ENCODE peak calls at places on chromosome 7, in four cellular contexts. One of them, this sample, is unnamed.

GRCh38 chr7:99554929-99555328 is 3.0 kb upstream of the FAM200A start:
- DNase-seq in GM12878: no peak
- DNase-seq in IMR-90: no peak
- DNase-seq in A549: no peak
- DNase-seq in this sample: no peak

GRCh38 chr7:15424468-15424867 is 137.3 kb downstream of the AGMO start:
- DNase-seq in IMR-90: peak
- DNase-seq in A549: no peak
- DNase-seq in GM12878: no peak
- DNase-seq in this sample: no peak

GRCh38 chr7:134750083-134751062 is 29.1 kb upstream of the CALD1 start:
- DNase-seq in IMR-90: peak
- DNase-seq in GM12878: no peak
- DNase-seq in A549: peak
- DNase-seq in this sample: peak

GRCh38 chr7:45586748-45587520 is 12.8 kb downstream of the ADCY1 start:
- DNase-seq in A549: no peak
- DNase-seq in IMR-90: no peak
- DNase-seq in GM12878: no peak
- DNase-seq in this sample: no peak

GRCh38 chr7:30733691-30734090 is 18.2 kb upstream of the INMT start:
- DNase-seq in GM12878: no peak
- DNase-seq in IMR-90: no peak
- DNase-seq in A549: no peak
- DNase-seq in this sample: no peak

GRCh38 chr7:106218546-106218945 is 66.2 kb downstream of the NAMPT start:
- DNase-seq in IMR-90: peak
- DNase-seq in GM12878: no peak
- DNase-seq in A549: no peak
- DNase-seq in this sample: no peak

GRCh38 chr7:107150375-107151073 is 18.3 kb upstream of the HBP1 start:
- DNase-seq in GM12878: no peak
- DNase-seq in IMR-90: peak
- DNase-seq in A549: peak
- DNase-seq in this sample: peak

GRCh38 chr7:143205560-143206293 is 16.1 kb upstream of the TAS2R40 start:
- DNase-seq in A549: no peak
- DNase-seq in GM12878: peak
- DNase-seq in IMR-90: no peak
- DNase-seq in this sample: no peak

GRCh38 chr7:14305233-14305866 is 315.9 kb upstream of the ETV1 start:
- DNase-seq in GM12878: no peak
- DNase-seq in IMR-90: no peak
- DNase-seq in A549: no peak
- DNase-seq in this sample: no peak

GRCh38 chr7:155457544-155458316 is at the start of gene EN2:
- DNase-seq in IMR-90: no peak
- DNase-seq in GM12878: no peak
- DNase-seq in A549: no peak
- DNase-seq in this sample: no peak

GRCh38 chr7:70027864-70028263 is 429.6 kb downstream of the AUTS2 start:
- DNase-seq in IMR-90: no peak
- DNase-seq in GM12878: no peak
- DNase-seq in A549: no peak
- DNase-seq in this sample: no peak

GRCh38 chr7:135206887-135207738 is 4.2 kb downstream of the WDR91 start:
- DNase-seq in A549: no peak
- DNase-seq in IMR-90: no peak
- DNase-seq in GM12878: peak
- DNase-seq in this sample: no peak

GRCh38 chr7:155928583-155929145 is 116.4 kb upstream of the SHH start:
- DNase-seq in IMR-90: no peak
- DNase-seq in A549: peak
- DNase-seq in GM12878: no peak
- DNase-seq in this sample: no peak

GRCh38 chr7:70317356-70317755 is 719.1 kb downstream of the AUTS2 start:
- DNase-seq in IMR-90: no peak
- DNase-seq in GM12878: no peak
- DNase-seq in A549: peak
- DNase-seq in this sample: no peak

GRCh38 chr7:131188367-131189339 is 139.0 kb upstream of the MKLN1 start:
- DNase-seq in A549: peak
- DNase-seq in IMR-90: peak
- DNase-seq in GM12878: peak
- DNase-seq in this sample: peak
- TF ChIP-seq RFX5 in A549: no peak
- TF ChIP-seq RFX5 in IMR-90: no peak
- TF ChIP-seq RFX5 in GM12878: no peak
- TF ChIP-seq RFX5 in this sample: no peak

GRCh38 chr7:22137026-22137425 is 191.3 kb upstream of the CDCA7L start:
- DNase-seq in GM12878: no peak
- DNase-seq in A549: no peak
- DNase-seq in IMR-90: peak
- DNase-seq in this sample: no peak
- TF ChIP-seq RFX5 in GM12878: no peak
- TF ChIP-seq RFX5 in A549: no peak
- TF ChIP-seq RFX5 in IMR-90: no peak
- TF ChIP-seq RFX5 in this sample: no peak

GRCh38 chr7:130891254-130892094 is 157.5 kb upstream of the KLF14 start:
- DNase-seq in A549: peak
- DNase-seq in IMR-90: peak
- DNase-seq in GM12878: no peak
- DNase-seq in this sample: no peak

GRCh38 chr7:130895006-130895750 is 161.2 kb upstream of the KLF14 start:
- DNase-seq in IMR-90: no peak
- DNase-seq in GM12878: no peak
- DNase-seq in A549: no peak
- DNase-seq in this sample: no peak

GRCh38 chr7:130896051-130896881 is 162.3 kb upstream of the KLF14 start:
- DNase-seq in GM12878: no peak
- DNase-seq in A549: peak
- DNase-seq in IMR-90: peak
- DNase-seq in this sample: peak

GRCh38 chr7:130894146-130895005 is 160.4 kb upstream of the KLF14 start:
- DNase-seq in GM12878: no peak
- DNase-seq in IMR-90: peak
- DNase-seq in A549: peak
- DNase-seq in this sample: peak

GRCh38 chr7:130893441-130893894 is 159.5 kb upstream of the KLF14 start:
- DNase-seq in IMR-90: peak
- DNase-seq in GM12878: no peak
- DNase-seq in A549: peak
- DNase-seq in this sample: no peak
- TF ChIP-seq RFX5 in IMR-90: no peak
- TF ChIP-seq RFX5 in GM12878: no peak
- TF ChIP-seq RFX5 in A549: no peak
- TF ChIP-seq RFX5 in this sample: no peak

GRCh38 chr7:128302110-128302509 is 41.6 kb downstream of the RBM28 start:
- DNase-seq in IMR-90: no peak
- DNase-seq in A549: no peak
- DNase-seq in GM12878: no peak
- DNase-seq in this sample: no peak
- TF ChIP-seq RFX5 in IMR-90: no peak
- TF ChIP-seq RFX5 in A549: no peak
- TF ChIP-seq RFX5 in GM12878: no peak
- TF ChIP-seq RFX5 in this sample: no peak

GRCh38 chr7:41085244-41085643 is 617.6 kb downstream of the INHBA start:
- DNase-seq in A549: no peak
- DNase-seq in IMR-90: peak
- DNase-seq in GM12878: no peak
- DNase-seq in this sample: no peak
- TF ChIP-seq RFX5 in A549: no peak
- TF ChIP-seq RFX5 in IMR-90: no peak
- TF ChIP-seq RFX5 in GM12878: no peak
- TF ChIP-seq RFX5 in this sample: no peak

This sample was measured in K562.